ENCODE peak calls at places on chromosome 12, in six cellular contexts. V is H9, R is H1, S is mesenchymal stem cell, J is neuronal stem cell, I is trophoblast cell. C is an unnamed sample.

GRCh38 chr12:95102916-95103671 is 29.7 kb upstream of the NR2C1 start:
- DNase-seq in I (no peak), S (peak), J (no peak), R (no peak), V (no peak), C (peak)

GRCh38 chr12:42761601-42762350 is 172.2 kb upstream of the PRICKLE1 start:
- DNase-seq in S (no peak), R (no peak), I (no peak), V (no peak), J (no peak), C (no peak)

GRCh38 chr12:59595557-59596231 is at the start of gene SLC16A7:
- DNase-seq in J (no peak), I (peak), V (peak), S (peak), R (no peak), C (peak)

GRCh38 chr12:12563529-12563928 is 866 bp upstream of the DUSP16 start:
- DNase-seq in R (no peak), J (no peak), I (no peak), V (no peak), S (peak), C (peak)

GRCh38 chr12:122980192-122981035 is at the start of gene ARL6IP4:
- DNase-seq in I (peak), R (peak), J (peak), S (peak), V (no peak), C (peak)

GRCh38 chr12:51390457-51391046 is 654 bp downstream of the GALNT6 start:
- DNase-seq in R (no peak), J (no peak), V (no peak), S (no peak), I (peak), C (no peak)

GRCh38 chr12:106719879-106720278 is 54.6 kb upstream of the RIC8B start:
- DNase-seq in I (no peak), V (no peak), S (no peak), R (peak), J (no peak), C (no peak)

GRCh38 chr12:127149226-127149964 is 1117.6 kb upstream of the TMEM132C start:
- DNase-seq in I (no peak), S (peak), R (no peak), V (no peak), J (no peak), C (peak)

GRCh38 chr12:39105111-39105510 is 199.7 kb upstream of the CPNE8 start:
- DNase-seq in S (no peak), V (no peak), J (no peak), R (no peak), I (no peak), C (no peak)

GRCh38 chr12:124228050-124228711 is 66.7 kb upstream of the RFLNA start:
- DNase-seq in V (no peak), S (no peak), I (no peak), R (no peak), J (no peak), C (no peak)

GRCh38 chr12:90543393-90543792 is 411.6 kb downstream of the CCER1 start:
- DNase-seq in S (peak), V (no peak), R (no peak), J (no peak), I (no peak), C (peak)

GRCh38 chr12:120693848-120694247 is 6.9 kb downstream of the MLEC start:
- DNase-seq in R (no peak), S (no peak), V (no peak), I (no peak), J (peak), C (no peak)

GRCh38 chr12:65941388-65941787 is 117.1 kb downstream of the HMGA2 start:
- DNase-seq in S (peak), J (no peak), R (no peak), V (no peak), I (no peak), C (peak)

GRCh38 chr12:29241821-29242591 is 92.9 kb downstream of the FAR2 start:
- DNase-seq in V (no peak), I (peak), S (peak), J (peak), R (no peak), C (peak)

GRCh38 chr12:76031414-76032042 is at the start of gene PHLDA1:
- DNase-seq in R (peak), S (peak), J (peak), I (peak), V (peak), C (peak)

GRCh38 chr12:93839076-93839475 is 161.9 kb downstream of the CRADD start:
- DNase-seq in V (no peak), S (peak), R (no peak), I (no peak), J (no peak), C (peak)

GRCh38 chr12:43914923-43915468 is 79.1 kb downstream of the TMEM117 start:
- DNase-seq in S (no peak), I (no peak), V (no peak), J (no peak), R (no peak), C (no peak)

GRCh38 chr12:62840311-62840710 is 94.6 kb downstream of the PPM1H start:
- DNase-seq in J (no peak), V (no peak), S (no peak), R (no peak), I (no peak), C (no peak)

GRCh38 chr12:121893901-121894540 is 5.4 kb downstream of the PSMD9 start:
- DNase-seq in R (no peak), S (peak), V (peak), I (no peak), J (no peak), C (peak)

GRCh38 chr12:31005944-31006361 is 67.7 kb upstream of the DDX11 start:
- DNase-seq in R (no peak), I (no peak), S (peak), V (no peak), J (no peak), C (peak)

GRCh38 chr12:58920102-58920955 is at the start of gene LRIG3:
- DNase-seq in R (peak), I (peak), V (peak), J (peak), S (peak), C (peak)

GRCh38 chr12:64814432-64814831 is 10.0 kb upstream of the TBC1D30 start:
- DNase-seq in I (no peak), S (no peak), J (no peak), R (no peak), V (no peak), C (no peak)

GRCh38 chr12:110679201-110679600 is 9.7 kb downstream of the HVCN1 start:
- DNase-seq in I (no peak), J (no peak), V (no peak), S (no peak), R (no peak), C (no peak)

GRCh38 chr12:50569321-50569720 is 64.5 kb downstream of the DIP2B start:
- DNase-seq in R (no peak), V (no peak), S (no peak), J (no peak), I (no peak), C (no peak)

GRCh38 chr12:132345555-132346200 is 16.3 kb upstream of the GALNT9 start:
- DNase-seq in I (no peak), J (no peak), S (no peak), V (no peak), R (no peak), C (no peak)

GRCh38 chr12:72053604-72054003 is 115.0 kb downstream of the TPH2 start:
- DNase-seq in V (no peak), I (peak), R (no peak), J (no peak), S (no peak), C (no peak)

GRCh38 chr12:89427508-89428156 is 75.3 kb upstream of the DUSP6 start:
- DNase-seq in S (peak), V (no peak), R (no peak), I (no peak), J (no peak), C (no peak)

GRCh38 chr12:57737467-57738141 is 938 bp downstream of the AGAP2 start:
- DNase-seq in I (no peak), S (peak), V (peak), J (no peak), R (peak), C (peak)
- H3K23ac ChIP-seq in I (no peak), S (no peak), V (no peak), J (peak), R (no peak), C (no peak)

DNA sequence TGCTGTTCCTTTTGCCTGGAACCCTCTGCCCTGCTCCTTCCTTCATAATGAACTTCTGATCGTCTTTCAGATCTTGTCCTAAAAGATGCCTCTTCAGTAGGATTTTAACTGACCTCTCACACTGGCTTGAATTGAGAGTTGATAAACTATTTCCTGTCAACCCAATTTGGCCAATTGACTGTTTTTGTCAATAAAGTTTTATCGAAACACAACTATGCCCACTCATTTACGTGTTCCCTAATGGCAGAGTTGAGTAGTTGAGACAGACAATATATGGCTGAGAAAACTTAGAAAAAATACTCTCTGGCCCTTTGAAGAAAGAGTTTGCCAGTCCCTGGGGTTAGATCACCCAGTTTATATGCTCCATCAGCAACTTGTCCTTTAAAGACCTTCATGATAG is 171.7 kb upstream of the TBX3 start:
- DNase-seq in R (no peak), J (no peak), V (no peak), S (no peak), I (no peak), C (no peak)
- H4K91ac ChIP-seq in R (no peak), J (no peak), V (no peak), S (no peak), I (no peak), C (no peak)

GRCh38 chr12:4810219-4810671 is 90.0 kb downstream of the GALNT8 start:
- DNase-seq in I (no peak), J (no peak), R (peak), V (no peak), S (no peak), C (no peak)
- H3K23ac ChIP-seq in I (no peak), J (peak), R (no peak), V (no peak), S (no peak), C (no peak)

GRCh38 chr12:116360579-116361403 is 83.3 kb upstream of the MED13L start:
- DNase-seq in R (no peak), I (no peak), J (no peak), S (no peak), V (no peak), C (no peak)
- H4K91ac ChIP-seq in R (no peak), I (no peak), J (no peak), S (no peak), V (no peak), C (no peak)

GRCh38 chr12:3138896-3139590 is 61.9 kb downstream of the TSPAN9 start:
- DNase-seq in V (no peak), R (peak), J (no peak), S (no peak), I (no peak), C (no peak)
- H3K23ac ChIP-seq in V (no peak), R (no peak), J (peak), S (no peak), I (no peak), C (no peak)

GRCh38 chr12:5439788-5440300 is 7.9 kb downstream of the NTF3 start:
- DNase-seq in V (no peak), R (no peak), S (no peak), J (no peak), I (no peak), C (no peak)

GRCh38 chr12:5437657-5438056 is 5.7 kb downstream of the NTF3 start:
- DNase-seq in V (no peak), J (no peak), I (no peak), S (no peak), R (no peak), C (no peak)

GRCh38 chr12:5438671-5439200 is 6.8 kb downstream of the NTF3 start:
- DNase-seq in S (no peak), J (no peak), I (peak), R (no peak), V (no peak), C (no peak)

GRCh38 chr12:5440973-5441372 is 9.1 kb downstream of the NTF3 start:
- DNase-seq in S (no peak), I (no peak), J (no peak), V (no peak), R (no peak), C (peak)

GRCh38 chr12:5439333-5439732 is 7.4 kb downstream of the NTF3 start:
- DNase-seq in J (no peak), V (no peak), R (no peak), S (no peak), I (no peak), C (peak)
- H4K91ac ChIP-seq in J (no peak), V (no peak), R (no peak), S (no peak), I (no peak), C (no peak)

C was measured in IMR-90.